ENCODE peak calls at places on chromosomes 6 and 20, in seven cellular contexts. L, C, U, K, M, E and R are unnamed samples.

GRCh38 chr6:1986454-1987243 is 258.8 kb downstream of the GMDS start:
- DNase-seq in E (no peak), L (no peak), U (no peak), C (no peak), M (no peak), K (no peak), R (no peak)

GRCh38 chr20:49420292-49420691 is 62.2 kb downstream of the KCNB1 start:
- DNase-seq in L (no peak), E (peak), C (no peak), K (no peak), U (no peak), M (no peak), R (no peak)

GRCh38 chr20:50221501-50222323 is 31.1 kb downstream of the CEBPB start:
- DNase-seq in U (no peak), E (peak), L (peak), M (no peak), C (no peak), K (no peak), R (no peak)

GRCh38 chr6:12245763-12246720 is 44.1 kb upstream of the EDN1 start:
- DNase-seq in U (no peak), C (no peak), E (no peak), K (no peak), M (no peak), L (no peak), R (no peak)

GRCh38 chr6:116511424-116512131 is at the start of gene CALHM5:
- DNase-seq in E (peak), M (peak), K (peak), C (peak), U (peak), L (no peak), R (peak)

GRCh38 chr6:17086469-17086868 is 15.4 kb upstream of the STMND1 start:
- DNase-seq in M (peak), L (no peak), U (peak), C (no peak), E (peak), K (peak), R (peak)

GRCh38 chr6:75109025-75109424 is 96.8 kb downstream of the COL12A1 start:
- DNase-seq in U (no peak), E (no peak), K (no peak), C (no peak), M (no peak), L (no peak), R (no peak)

GRCh38 chr6:69796081-69796626 is 656 bp downstream of the LMBRD1 start:
- DNase-seq in M (no peak), L (no peak), U (peak), K (peak), C (no peak), E (peak), R (peak)

GRCh38 chr20:36153754-36154695 is 515 bp upstream of the EPB41L1 start:
- DNase-seq in L (peak), C (peak), M (peak), U (peak), E (peak), K (no peak), R (peak)

GRCh38 chr6:22035690-22036089 is 261.1 kb downstream of the PRL start:
- DNase-seq in L (no peak), U (no peak), E (no peak), K (no peak), M (no peak), C (no peak), R (no peak)

GRCh38 chr6:138765896-138766487 is 7.6 kb upstream of the CCDC28A start:
- DNase-seq in L (no peak), K (peak), M (no peak), E (peak), U (peak), C (no peak), R (peak)

GRCh38 chr6:150435832-150436231 is 67.0 kb downstream of the IYD start:
- DNase-seq in C (no peak), E (no peak), U (no peak), L (no peak), M (no peak), K (no peak), R (no peak)

GRCh38 chr20:46631212-46631869 is 19.9 kb downstream of the SLC13A3 start:
- DNase-seq in C (no peak), L (no peak), K (no peak), E (peak), M (no peak), U (no peak), R (peak)

GRCh38 chr20:17505664-17506517 is 25.3 kb downstream of the BFSP1 start:
- DNase-seq in K (no peak), U (peak), L (no peak), M (no peak), C (no peak), E (peak), R (no peak)

GRCh38 chr6:132298344-132298949 is 102.8 kb downstream of the MOXD1 start:
- DNase-seq in U (peak), C (peak), E (peak), M (peak), K (peak), L (no peak), R (peak)

GRCh38 chr20:48275737-48276342 is 490.6 kb upstream of the SULF2 start:
- DNase-seq in L (no peak), K (no peak), M (no peak), C (no peak), E (no peak), U (no peak), R (no peak)